ENCODE peak calls at places on chromosome 11, in seven cellular contexts. One of them, this sample, is unnamed.

GRCh38 chr11:9748361-9748970 is 84.6 kb downstream of the SWAP70 start:
- DNase-seq in stimulated activated naive B cell treated with anti-CD40 and anti-IgM and Interleukin-4, amounts not matched to agents 10 μg/mL and 1 μg/mL and 100 μg/mL, for 72 hours: peak
- DNase-seq in T-helper 1 cell: peak
- DNase-seq in PC-9: peak
- DNase-seq in stimulated activated CD4-positive, alpha-beta T cell treated with anti-CD3 and anti-CD28 coated beads, Interleukin-1b, Interleukin-23, amount 100 ng/mL, for 24 hours: no peak
- DNase-seq in HTR-8/SVneo: peak
- DNase-seq in foreskin melanocyte: peak
- DNase-seq in this sample: peak

GRCh38 chr11:122214567-122214966 is 98.6 kb upstream of the BLID start:
- DNase-seq in foreskin melanocyte: no peak
- DNase-seq in stimulated activated naive B cell treated with anti-CD40 and anti-IgM and Interleukin-4, amounts not matched to agents 10 μg/mL and 1 μg/mL and 100 μg/mL, for 72 hours: no peak
- DNase-seq in T-helper 1 cell: no peak
- DNase-seq in HTR-8/SVneo: no peak
- DNase-seq in PC-9: no peak
- DNase-seq in stimulated activated CD4-positive, alpha-beta T cell treated with anti-CD3 and anti-CD28 coated beads, Interleukin-1b, Interleukin-23, amount 100 ng/mL, for 24 hours: no peak
- DNase-seq in this sample: no peak

GRCh38 chr11:102384419-102385052 is 37.5 kb downstream of the BIRC2 start:
- DNase-seq in stimulated activated naive B cell treated with anti-CD40 and anti-IgM and Interleukin-4, amounts not matched to agents 10 μg/mL and 1 μg/mL and 100 μg/mL, for 72 hours: no peak
- DNase-seq in foreskin melanocyte: no peak
- DNase-seq in stimulated activated CD4-positive, alpha-beta T cell treated with anti-CD3 and anti-CD28 coated beads, Interleukin-1b, Interleukin-23, amount 100 ng/mL, for 24 hours: no peak
- DNase-seq in HTR-8/SVneo: no peak
- DNase-seq in PC-9: no peak
- DNase-seq in T-helper 1 cell: no peak
- DNase-seq in this sample: no peak

GRCh38 chr11:35082322-35083180 is 56.4 kb upstream of the CD44 start:
- DNase-seq in stimulated activated naive B cell treated with anti-CD40 and anti-IgM and Interleukin-4, amounts not matched to agents 10 μg/mL and 1 μg/mL and 100 μg/mL, for 72 hours: peak
- DNase-seq in foreskin melanocyte: no peak
- DNase-seq in HTR-8/SVneo: peak
- DNase-seq in stimulated activated CD4-positive, alpha-beta T cell treated with anti-CD3 and anti-CD28 coated beads, Interleukin-1b, Interleukin-23, amount 100 ng/mL, for 24 hours: peak
- DNase-seq in PC-9: peak
- DNase-seq in T-helper 1 cell: peak
- DNase-seq in this sample: no peak

GRCh38 chr11:45091563-45092392 is 54.7 kb upstream of the PRDM11 start:
- DNase-seq in HTR-8/SVneo: no peak
- DNase-seq in stimulated activated CD4-positive, alpha-beta T cell treated with anti-CD3 and anti-CD28 coated beads, Interleukin-1b, Interleukin-23, amount 100 ng/mL, for 24 hours: no peak
- DNase-seq in stimulated activated naive B cell treated with anti-CD40 and anti-IgM and Interleukin-4, amounts not matched to agents 10 μg/mL and 1 μg/mL and 100 μg/mL, for 72 hours: no peak
- DNase-seq in T-helper 1 cell: no peak
- DNase-seq in foreskin melanocyte: no peak
- DNase-seq in PC-9: no peak
- DNase-seq in this sample: no peak

GRCh38 chr11:69718147-69718546 is 14.3 kb upstream of the FGF19 start:
- DNase-seq in T-helper 1 cell: no peak
- DNase-seq in foreskin melanocyte: no peak
- DNase-seq in HTR-8/SVneo: peak
- DNase-seq in stimulated activated CD4-positive, alpha-beta T cell treated with anti-CD3 and anti-CD28 coated beads, Interleukin-1b, Interleukin-23, amount 100 ng/mL, for 24 hours: no peak
- DNase-seq in PC-9: peak
- DNase-seq in stimulated activated naive B cell treated with anti-CD40 and anti-IgM and Interleukin-4, amounts not matched to agents 10 μg/mL and 1 μg/mL and 100 μg/mL, for 72 hours: peak
- DNase-seq in this sample: peak

GRCh38 chr11:125263268-125263790 is 98.8 kb downstream of the PKNOX2 start:
- DNase-seq in stimulated activated CD4-positive, alpha-beta T cell treated with anti-CD3 and anti-CD28 coated beads, Interleukin-1b, Interleukin-23, amount 100 ng/mL, for 24 hours: no peak
- DNase-seq in foreskin melanocyte: peak
- DNase-seq in PC-9: no peak
- DNase-seq in stimulated activated naive B cell treated with anti-CD40 and anti-IgM and Interleukin-4, amounts not matched to agents 10 μg/mL and 1 μg/mL and 100 μg/mL, for 72 hours: no peak
- DNase-seq in T-helper 1 cell: no peak
- DNase-seq in HTR-8/SVneo: no peak
- DNase-seq in this sample: no peak

GRCh38 chr11:15969281-15969680 is 387.1 kb downstream of the SOX6 start:
- DNase-seq in HTR-8/SVneo: peak
- DNase-seq in stimulated activated naive B cell treated with anti-CD40 and anti-IgM and Interleukin-4, amounts not matched to agents 10 μg/mL and 1 μg/mL and 100 μg/mL, for 72 hours: no peak
- DNase-seq in T-helper 1 cell: no peak
- DNase-seq in foreskin melanocyte: peak
- DNase-seq in PC-9: peak
- DNase-seq in stimulated activated CD4-positive, alpha-beta T cell treated with anti-CD3 and anti-CD28 coated beads, Interleukin-1b, Interleukin-23, amount 100 ng/mL, for 24 hours: no peak
- DNase-seq in this sample: no peak

GRCh38 chr11:60912851-60913550 is 957 bp upstream of the TMEM109 start:
- DNase-seq in PC-9: no peak
- DNase-seq in T-helper 1 cell: no peak
- DNase-seq in stimulated activated naive B cell treated with anti-CD40 and anti-IgM and Interleukin-4, amounts not matched to agents 10 μg/mL and 1 μg/mL and 100 μg/mL, for 72 hours: no peak
- DNase-seq in stimulated activated CD4-positive, alpha-beta T cell treated with anti-CD3 and anti-CD28 coated beads, Interleukin-1b, Interleukin-23, amount 100 ng/mL, for 24 hours: no peak
- DNase-seq in foreskin melanocyte: no peak
- DNase-seq in HTR-8/SVneo: no peak
- DNase-seq in this sample: no peak

GRCh38 chr11:68002943-68003845 is 703 bp downstream of the UNC93B1 start:
- DNase-seq in stimulated activated naive B cell treated with anti-CD40 and anti-IgM and Interleukin-4, amounts not matched to agents 10 μg/mL and 1 μg/mL and 100 μg/mL, for 72 hours: peak
- DNase-seq in T-helper 1 cell: peak
- DNase-seq in foreskin melanocyte: no peak
- DNase-seq in PC-9: peak
- DNase-seq in stimulated activated CD4-positive, alpha-beta T cell treated with anti-CD3 and anti-CD28 coated beads, Interleukin-1b, Interleukin-23, amount 100 ng/mL, for 24 hours: no peak
- DNase-seq in HTR-8/SVneo: no peak
- DNase-seq in this sample: no peak

GRCh38 chr11:33935005-33935404 is 43.1 kb upstream of the LMO2 start:
- DNase-seq in HTR-8/SVneo: no peak
- DNase-seq in foreskin melanocyte: no peak
- DNase-seq in stimulated activated CD4-positive, alpha-beta T cell treated with anti-CD3 and anti-CD28 coated beads, Interleukin-1b, Interleukin-23, amount 100 ng/mL, for 24 hours: no peak
- DNase-seq in T-helper 1 cell: no peak
- DNase-seq in PC-9: no peak
- DNase-seq in stimulated activated naive B cell treated with anti-CD40 and anti-IgM and Interleukin-4, amounts not matched to agents 10 μg/mL and 1 μg/mL and 100 μg/mL, for 72 hours: no peak
- DNase-seq in this sample: no peak

GRCh38 chr11:94776351-94777321 is 8.5 kb downstream of the AMOTL1 start:
- DNase-seq in stimulated activated CD4-positive, alpha-beta T cell treated with anti-CD3 and anti-CD28 coated beads, Interleukin-1b, Interleukin-23, amount 100 ng/mL, for 24 hours: no peak
- DNase-seq in T-helper 1 cell: no peak
- DNase-seq in HTR-8/SVneo: no peak
- DNase-seq in foreskin melanocyte: no peak
- DNase-seq in stimulated activated naive B cell treated with anti-CD40 and anti-IgM and Interleukin-4, amounts not matched to agents 10 μg/mL and 1 μg/mL and 100 μg/mL, for 72 hours: no peak
- DNase-seq in PC-9: peak
- DNase-seq in this sample: no peak

GRCh38 chr11:67269401-67270255 is 3.4 kb downstream of the GRK2 start:
- DNase-seq in PC-9: no peak
- DNase-seq in HTR-8/SVneo: no peak
- DNase-seq in stimulated activated CD4-positive, alpha-beta T cell treated with anti-CD3 and anti-CD28 coated beads, Interleukin-1b, Interleukin-23, amount 100 ng/mL, for 24 hours: no peak
- DNase-seq in T-helper 1 cell: no peak
- DNase-seq in foreskin melanocyte: no peak
- DNase-seq in stimulated activated naive B cell treated with anti-CD40 and anti-IgM and Interleukin-4, amounts not matched to agents 10 μg/mL and 1 μg/mL and 100 μg/mL, for 72 hours: no peak
- DNase-seq in this sample: no peak